ENCODE peak calls at places on chromosomes 1 and 21, in six cellular contexts. U is psoas muscle, R is fibroblast of mammary gland, A is uterus, C is cardiac muscle cell, J is GM12864. M is an unnamed sample.

GRCh38 chr1:39199593-39199992 is 4.9 kb upstream of the MACF1 start:
- DNase-seq in A (no peak), R (no peak), J (no peak), C (no peak), U (no peak), M (no peak)

GRCh38 chr1:55813619-55814018 is 598.5 kb upstream of the USP24 start:
- DNase-seq in U (peak), A (peak), C (peak), J (no peak), R (peak), M (no peak)

GRCh38 chr1:7591565-7591964 is 179.5 kb upstream of the VAMP3 start:
- DNase-seq in R (no peak), C (no peak), A (no peak), J (no peak), U (no peak), M (no peak)

GRCh38 chr1:25692560-25692959 is 76.0 kb downstream of the MAN1C1 start:
- DNase-seq in U (no peak), C (no peak), J (no peak), R (no peak), A (no peak), M (no peak)

GRCh38 chr1:20684651-20685050 is 23.5 kb upstream of the DDOST start:
- DNase-seq in U (no peak), J (no peak), C (no peak), A (no peak), R (no peak), M (no peak)

GRCh38 chr1:151846062-151846568 is 6.5 kb upstream of the C2CD4D start:
- DNase-seq in A (no peak), R (peak), U (no peak), C (peak), J (no peak), M (no peak)

GRCh38 chr1:56627636-56628039 is 17.5 kb upstream of the PRKAA2 start:
- DNase-seq in A (no peak), J (no peak), C (no peak), R (no peak), U (no peak), M (no peak)

GRCh38 chr1:47708658-47709301 is 270.9 kb downstream of the FOXD2 start:
- DNase-seq in U (no peak), A (no peak), J (no peak), R (no peak), C (peak), M (no peak)

GRCh38 chr1:147168626-147169058 is 3.6 kb downstream of the PRKAB2 start:
- DNase-seq in J (no peak), R (peak), A (peak), C (peak), U (no peak), M (no peak)

GRCh38 chr1:31800677-31800967 is 15.2 kb downstream of the SPOCD1 start:
- DNase-seq in J (no peak), A (no peak), U (no peak), R (no peak), C (no peak), M (no peak)

GRCh38 chr21:43913928-43914327 is 48.9 kb downstream of the AGPAT3 start:
- DNase-seq in A (peak), U (no peak), J (no peak), R (peak), C (peak), M (no peak)

GRCh38 chr1:240169188-240169587 is 77.5 kb downstream of the FMN2 start:
- DNase-seq in C (no peak), J (no peak), R (peak), U (no peak), A (no peak), M (no peak)

GRCh38 chr21:28737671-28738279 is 254.9 kb downstream of the LTN1 start:
- DNase-seq in C (peak), R (no peak), J (no peak), A (no peak), U (no peak), M (no peak)

GRCh38 chr1:234727018-234727757 is 117.2 kb upstream of the IRF2BP2 start:
- DNase-seq in A (no peak), J (peak), C (no peak), U (no peak), R (no peak), M (no peak)

GRCh38 chr1:168714012-168714411 is 15.0 kb downstream of the DPT start:
- DNase-seq in A (no peak), J (no peak), C (no peak), R (no peak), U (no peak), M (no peak)

GRCh38 chr1:208550978-208551377 is 306.8 kb upstream of the PLXNA2 start:
- DNase-seq in C (no peak), R (no peak), A (no peak), J (no peak), U (no peak), M (no peak)

GRCh38 chr1:213300433-213300832 is 249.4 kb downstream of the RPS6KC1 start:
- DNase-seq in A (no peak), U (no peak), J (no peak), R (no peak), C (no peak), M (no peak)

GRCh38 chr1:7676274-7676945 is 94.7 kb upstream of the VAMP3 start:
- DNase-seq in C (no peak), J (no peak), U (no peak), A (no peak), R (no peak), M (no peak)

GRCh38 chr1:114956570-114956969 is 73.1 kb upstream of the TSHB start:
- DNase-seq in R (peak), J (no peak), A (no peak), C (peak), U (no peak), M (no peak)

GRCh38 chr1:179702923-179703322 is 40.2 kb upstream of the FAM163A start:
- DNase-seq in J (no peak), U (no peak), A (no peak), R (no peak), C (no peak), M (no peak)

GRCh38 chr1:108521990-108522393 is 37.9 kb upstream of the EEIG2 start:
- DNase-seq in C (peak), U (no peak), J (no peak), R (no peak), A (no peak), M (no peak)

GRCh38 chr21:30044447-30045064 is 104.8 kb upstream of the GRIK1 start:
- DNase-seq in C (peak), U (no peak), A (no peak), R (peak), J (no peak), M (no peak)

GRCh38 chr1:151823175-151823574 is 8.4 kb downstream of the RORC start:
- DNase-seq in C (no peak), J (no peak), A (no peak), U (no peak), R (no peak), M (no peak)

GRCh38 chr1:235947989-235948388 is 81.3 kb upstream of the LYST start:
- DNase-seq in R (no peak), U (no peak), C (no peak), J (no peak), A (no peak), M (no peak)

GRCh38 chr1:10941891-10942541 is 70.4 kb upstream of the TARDBP start:
- DNase-seq in A (peak), J (no peak), R (peak), U (peak), C (peak), M (no peak)

GRCh38 chr1:169844941-169845608 is 48.6 kb downstream of the SCYL3 start:
- DNase-seq in U (no peak), A (no peak), R (no peak), C (no peak), J (no peak), M (no peak)

GRCh38 chr1:61757945-61758344 is 15.7 kb downstream of the PATJ start:
- DNase-seq in C (peak), J (no peak), A (no peak), R (peak), U (no peak), M (no peak)

DNA sequence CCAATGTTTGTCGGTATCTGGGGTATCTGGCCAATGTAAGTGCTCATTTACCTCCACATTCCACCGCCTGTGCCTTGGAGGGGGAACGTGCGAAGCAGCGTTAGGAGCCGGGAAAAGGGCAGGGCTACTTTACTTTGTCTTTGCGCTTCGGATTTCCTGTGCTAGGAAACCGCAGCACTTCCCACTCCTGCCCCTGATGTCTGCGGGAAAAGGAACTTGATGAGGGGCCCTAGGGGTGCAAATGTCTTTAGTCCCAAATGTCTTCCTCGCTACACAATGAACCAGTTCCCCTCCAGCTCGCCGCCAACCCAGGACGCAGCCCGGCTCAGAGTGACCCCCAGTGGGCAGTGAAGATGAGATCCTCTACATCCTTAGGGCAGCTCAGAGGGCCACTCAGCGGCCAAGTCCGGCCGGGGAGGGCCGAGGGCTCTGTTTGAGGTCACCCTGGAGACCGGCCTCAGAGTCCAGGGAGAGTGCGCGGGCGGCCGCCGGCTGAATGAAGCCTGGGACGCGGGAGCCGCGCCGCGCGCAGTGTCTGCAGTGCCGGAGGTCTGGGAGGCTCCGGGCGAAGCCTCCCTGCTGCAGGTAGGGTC is at the start of gene DYNLT5:
- DNase-seq in U (peak), R (peak), A (peak), C (peak), J (no peak), M (peak)
- TF ChIP-seq CTCF in U (peak), R (peak), A (no peak), C (peak), J (no peak), M (no peak)

DNA sequence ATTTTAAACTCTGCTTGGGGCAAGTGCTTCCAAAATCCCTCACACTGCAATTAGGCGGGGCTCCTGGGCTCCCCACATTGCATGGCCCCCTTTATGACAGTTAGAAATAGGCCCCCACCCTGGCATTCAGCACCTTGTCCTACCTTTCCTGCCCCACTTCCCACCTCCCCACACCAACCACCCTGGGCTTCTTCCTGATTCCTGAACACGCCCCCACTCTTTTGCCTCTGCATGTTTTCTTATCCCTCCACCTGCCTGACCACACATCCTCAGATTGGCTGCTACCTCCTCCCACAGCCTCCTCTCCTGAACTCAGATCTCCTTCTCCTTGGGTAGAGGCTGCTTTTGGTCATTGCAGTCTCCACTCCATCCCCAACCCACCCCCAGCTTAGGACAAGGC is 1.5 kb downstream of the MOB3C start:
- DNase-seq in R (no peak), J (no peak), C (no peak), U (no peak), A (no peak), M (no peak)
- H3K4me3 ChIP-seq in R (no peak), J (peak), C (no peak), U (peak), A (no peak), M (peak)

GRCh38 chr1:22708777-22709176 is 1.9 kb upstream of the EPHB2 start:
- DNase-seq in C (no peak), U (no peak), R (no peak), A (no peak), J (no peak), M (no peak)

GRCh38 chr1:22709891-22710687 is 550 bp upstream of the EPHB2 start:
- DNase-seq in J (no peak), U (peak), A (peak), C (peak), R (peak), M (no peak)

GRCh38 chr1:22711071-22711470 is 432 bp downstream of the EPHB2 start:
- DNase-seq in J (no peak), R (no peak), A (no peak), U (no peak), C (peak), M (no peak)

GRCh38 chr1:22710688-22711024 is at the start of gene EPHB2:
- DNase-seq in R (peak), U (peak), C (no peak), A (no peak), J (no peak), M (no peak)

DNA sequence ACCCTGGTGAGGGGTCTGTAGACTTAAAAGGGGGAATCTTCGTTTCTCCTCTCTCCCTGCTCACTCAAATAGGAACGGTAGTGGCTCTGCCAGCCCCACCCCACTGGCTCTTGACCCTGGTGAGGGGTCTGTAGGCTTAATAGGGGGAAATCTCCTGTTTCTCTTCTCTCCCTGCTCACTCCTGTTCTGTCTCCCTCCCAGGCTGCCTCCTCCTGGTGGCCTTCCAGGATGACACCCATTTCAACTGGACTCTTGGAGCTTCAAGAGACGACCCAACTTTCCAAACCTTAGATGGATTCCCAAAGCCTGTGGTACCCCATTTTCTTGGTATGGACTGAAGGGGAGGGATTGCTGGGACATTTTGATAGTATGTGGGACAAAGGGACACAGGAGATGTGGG is 1.4 kb upstream of the EPHB2 start:
- DNase-seq in A (no peak), J (no peak), C (no peak), U (no peak), R (no peak), M (no peak)
- TF ChIP-seq CTCF in A (no peak), J (peak), C (peak), U (no peak), R (peak), M (no peak)

GRCh38 chr1:200041337-200042118 is 14.0 kb downstream of the NR5A2 start:
- DNase-seq in U (no peak), A (no peak), R (no peak), C (no peak), J (no peak), M (no peak)

GRCh38 chr1:200040516-200041138 is 13.1 kb downstream of the NR5A2 start:
- DNase-seq in A (peak), U (no peak), C (peak), R (no peak), J (no peak), M (no peak)

GRCh38 chr1:200042119-200042436 is 14.6 kb downstream of the NR5A2 start:
- DNase-seq in C (no peak), R (no peak), J (no peak), A (no peak), U (no peak), M (no peak)

GRCh38 chr1:200043330-200043668 is 15.8 kb downstream of the NR5A2 start:
- DNase-seq in J (no peak), R (no peak), C (no peak), A (no peak), U (no peak), M (no peak)

DNA sequence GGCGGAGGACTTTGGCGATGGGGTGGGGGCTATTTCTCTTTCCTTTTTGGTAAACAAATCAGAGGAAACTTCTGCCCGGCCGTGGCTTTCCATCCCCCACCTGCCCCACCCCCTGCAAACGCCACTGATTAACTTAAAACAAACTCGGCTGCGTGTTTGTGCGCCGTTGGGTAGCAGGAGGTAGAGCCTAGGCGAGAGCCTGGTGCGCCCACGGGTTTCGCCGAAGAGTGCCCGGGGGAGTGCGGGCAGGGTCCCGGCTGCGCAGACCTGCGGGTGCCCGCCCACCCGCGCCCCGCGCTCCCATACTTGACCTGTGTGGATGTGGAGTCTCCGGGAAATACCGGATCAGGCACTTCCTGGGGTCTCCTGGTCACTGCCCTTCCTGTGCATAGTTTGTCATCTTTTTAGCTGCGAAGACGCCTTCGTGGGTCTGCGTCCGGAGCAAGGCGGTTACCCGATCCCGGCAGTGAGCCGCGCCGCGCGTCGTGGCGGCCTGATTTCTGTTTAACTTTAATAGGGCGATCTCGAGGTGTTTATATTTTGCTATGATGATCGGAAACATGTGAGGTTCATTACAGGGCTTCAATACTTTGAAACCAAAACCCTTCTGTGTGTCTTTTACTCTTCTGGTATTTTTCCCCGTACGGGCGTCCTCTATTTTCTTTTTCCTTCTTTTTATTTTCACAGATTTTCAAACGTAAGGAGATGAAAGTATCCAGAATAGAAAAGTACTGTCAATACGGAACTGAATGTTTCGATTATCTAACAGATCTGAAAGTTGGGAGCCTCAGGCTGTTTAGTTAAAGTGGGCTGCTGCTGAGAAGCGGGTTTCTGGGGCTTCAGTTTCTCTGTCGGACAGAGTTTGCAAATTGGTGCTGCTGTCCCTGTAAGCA is 15.2 kb downstream of the NR5A2 start:
- DNase-seq in J (no peak), C (no peak), A (no peak), U (no peak), R (no peak), M (no peak)
- H3K4me3 ChIP-seq in J (no peak), C (peak), A (peak), U (peak), R (no peak), M (peak)

GRCh38 chr1:101236546-101237228 is at the start of gene S1PR1:
- DNase-seq in J (no peak), R (peak), A (peak), U (peak), C (peak), M (no peak)
- TF ChIP-seq CTCF in J (no peak), R (no peak), A (no peak), U (no peak), C (no peak), M (no peak)